ENCODE peak calls at places on chromosomes 12 and 14, in five cellular contexts. One of them, this sample, is unnamed.

GRCh38 chr14:103361868-103362267 is 23.3 kb upstream of the MARK3 start:
- DNase-seq in GM12892: no peak
- DNase-seq in H1: no peak
- DNase-seq in breast epithelium: no peak
- DNase-seq in GM23338: no peak
- DNase-seq in this sample: no peak

GRCh38 chr12:27284751-27285150 is 40.7 kb downstream of the STK38L start:
- DNase-seq in H1: no peak
- DNase-seq in breast epithelium: no peak
- DNase-seq in GM23338: no peak
- DNase-seq in GM12892: no peak
- DNase-seq in this sample: no peak

GRCh38 chr12:124688356-124688992 is 121.1 kb upstream of the NCOR2 start:
- DNase-seq in GM12892: no peak
- DNase-seq in GM23338: no peak
- DNase-seq in H1: no peak
- DNase-seq in breast epithelium: no peak
- DNase-seq in this sample: no peak

GRCh38 chr14:37597538-37598084 is 2.2 kb downstream of the TTC6 start:
- DNase-seq in breast epithelium: no peak
- DNase-seq in GM23338: peak
- DNase-seq in GM12892: no peak
- DNase-seq in H1: peak
- DNase-seq in this sample: no peak

GRCh38 chr14:104226421-104227385 is 88.3 kb downstream of the KIF26A start:
- DNase-seq in H1: peak
- DNase-seq in GM23338: no peak
- DNase-seq in GM12892: no peak
- DNase-seq in breast epithelium: no peak
- DNase-seq in this sample: no peak

GRCh38 chr14:101072531-101072930 is 169.0 kb upstream of the RTL1 start:
- DNase-seq in GM23338: no peak
- DNase-seq in H1: peak
- DNase-seq in GM12892: no peak
- DNase-seq in breast epithelium: peak
- DNase-seq in this sample: no peak

GRCh38 chr14:53338192-53338591 is 185.1 kb upstream of the DDHD1 start:
- DNase-seq in GM23338: no peak
- DNase-seq in GM12892: no peak
- DNase-seq in H1: no peak
- DNase-seq in breast epithelium: no peak
- DNase-seq in this sample: no peak

GRCh38 chr12:65911321-65911720 is 87.0 kb downstream of the HMGA2 start:
- DNase-seq in GM23338: no peak
- DNase-seq in breast epithelium: no peak
- DNase-seq in GM12892: no peak
- DNase-seq in H1: no peak
- DNase-seq in this sample: no peak

GRCh38 chr14:91365552-91365951 is 52.1 kb downstream of the CCDC88C start:
- DNase-seq in H1: no peak
- DNase-seq in GM12892: no peak
- DNase-seq in GM23338: no peak
- DNase-seq in breast epithelium: no peak
- DNase-seq in this sample: no peak

GRCh38 chr14:61395115-61395725 is 73.8 kb downstream of the PRKCH start:
- DNase-seq in H1: no peak
- DNase-seq in breast epithelium: no peak
- DNase-seq in GM12892: no peak
- DNase-seq in GM23338: no peak
- DNase-seq in this sample: no peak

GRCh38 chr12:63086149-63086915 is 64.7 kb downstream of the AVPR1A start:
- DNase-seq in breast epithelium: peak
- DNase-seq in H1: no peak
- DNase-seq in GM23338: no peak
- DNase-seq in GM12892: no peak
- DNase-seq in this sample: no peak
- TF ChIP-seq POLR2AphosphoS5 in breast epithelium: no peak
- TF ChIP-seq POLR2AphosphoS5 in H1: no peak
- TF ChIP-seq POLR2AphosphoS5 in GM23338: no peak
- TF ChIP-seq POLR2AphosphoS5 in GM12892: no peak
- TF ChIP-seq POLR2AphosphoS5 in this sample: no peak

DNA sequence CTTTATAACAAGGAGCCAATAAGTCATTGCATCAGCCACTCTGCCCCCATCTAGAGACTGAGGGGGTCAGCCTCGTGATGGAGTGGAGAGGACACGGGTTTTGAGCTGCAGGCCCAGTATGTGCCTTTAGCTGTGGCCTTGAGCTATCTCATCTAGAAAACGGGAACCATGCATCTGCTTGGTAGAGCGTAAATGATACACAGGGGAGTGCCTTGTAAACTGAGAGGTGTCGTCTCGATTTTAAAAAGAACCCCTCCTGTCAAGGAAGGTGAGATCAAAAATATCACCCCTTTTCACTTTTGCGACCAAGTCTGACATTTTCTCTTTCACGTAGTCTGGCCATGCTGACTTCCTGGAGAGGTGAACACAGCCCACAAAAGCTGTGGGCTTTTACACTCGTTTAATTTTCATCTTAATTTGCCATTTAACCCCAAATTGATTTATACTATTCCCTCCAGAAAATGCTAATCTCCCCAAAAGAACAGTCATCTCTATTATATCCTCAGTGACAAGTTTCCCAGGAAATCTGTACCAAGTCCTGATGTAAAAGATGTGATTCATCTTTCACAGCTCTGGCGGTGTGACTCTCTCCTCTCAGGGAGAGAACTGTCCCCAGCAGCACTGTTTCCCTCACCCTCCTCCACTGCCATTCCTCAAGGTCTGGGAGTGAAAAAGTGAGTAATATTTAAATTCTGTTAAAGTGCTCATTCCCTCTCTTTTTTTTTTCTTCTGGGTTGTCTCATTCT is 30.6 kb downstream of the VCPKMT start:
- DNase-seq in GM12892: no peak
- DNase-seq in GM23338: no peak
- DNase-seq in breast epithelium: no peak
- DNase-seq in H1: no peak
- DNase-seq in this sample: no peak
- TF ChIP-seq POLR2AphosphoS5 in GM12892: no peak
- TF ChIP-seq POLR2AphosphoS5 in GM23338: no peak
- TF ChIP-seq POLR2AphosphoS5 in breast epithelium: no peak
- TF ChIP-seq POLR2AphosphoS5 in H1: no peak
- TF ChIP-seq POLR2AphosphoS5 in this sample: peak

DNA sequence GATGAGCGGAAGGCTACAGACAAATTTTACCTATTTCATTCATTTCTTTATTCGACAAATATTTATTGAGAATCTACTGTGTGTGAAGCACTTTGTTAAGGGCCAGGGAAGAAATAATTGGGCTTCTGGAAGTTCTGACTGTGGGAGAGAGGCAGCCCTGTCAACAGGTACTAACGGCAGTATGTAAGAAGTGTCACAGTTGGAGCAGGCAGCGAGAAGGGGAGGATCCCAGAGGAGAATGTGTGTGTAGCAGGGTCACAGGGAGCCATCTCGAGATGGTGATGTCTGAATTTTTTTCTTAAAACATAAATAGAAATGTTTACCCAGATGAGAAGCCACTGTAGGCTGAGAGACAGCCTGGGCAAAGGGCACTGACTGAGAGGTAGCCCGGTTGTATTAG is 163.3 kb upstream of the SLC38A2 start:
- DNase-seq in GM12892: no peak
- DNase-seq in GM23338: no peak
- DNase-seq in H1: no peak
- DNase-seq in breast epithelium: no peak
- DNase-seq in this sample: no peak
- TF ChIP-seq POLR2AphosphoS5 in GM12892: no peak
- TF ChIP-seq POLR2AphosphoS5 in GM23338: no peak
- TF ChIP-seq POLR2AphosphoS5 in H1: no peak
- TF ChIP-seq POLR2AphosphoS5 in breast epithelium: no peak
- TF ChIP-seq POLR2AphosphoS5 in this sample: no peak

DNA sequence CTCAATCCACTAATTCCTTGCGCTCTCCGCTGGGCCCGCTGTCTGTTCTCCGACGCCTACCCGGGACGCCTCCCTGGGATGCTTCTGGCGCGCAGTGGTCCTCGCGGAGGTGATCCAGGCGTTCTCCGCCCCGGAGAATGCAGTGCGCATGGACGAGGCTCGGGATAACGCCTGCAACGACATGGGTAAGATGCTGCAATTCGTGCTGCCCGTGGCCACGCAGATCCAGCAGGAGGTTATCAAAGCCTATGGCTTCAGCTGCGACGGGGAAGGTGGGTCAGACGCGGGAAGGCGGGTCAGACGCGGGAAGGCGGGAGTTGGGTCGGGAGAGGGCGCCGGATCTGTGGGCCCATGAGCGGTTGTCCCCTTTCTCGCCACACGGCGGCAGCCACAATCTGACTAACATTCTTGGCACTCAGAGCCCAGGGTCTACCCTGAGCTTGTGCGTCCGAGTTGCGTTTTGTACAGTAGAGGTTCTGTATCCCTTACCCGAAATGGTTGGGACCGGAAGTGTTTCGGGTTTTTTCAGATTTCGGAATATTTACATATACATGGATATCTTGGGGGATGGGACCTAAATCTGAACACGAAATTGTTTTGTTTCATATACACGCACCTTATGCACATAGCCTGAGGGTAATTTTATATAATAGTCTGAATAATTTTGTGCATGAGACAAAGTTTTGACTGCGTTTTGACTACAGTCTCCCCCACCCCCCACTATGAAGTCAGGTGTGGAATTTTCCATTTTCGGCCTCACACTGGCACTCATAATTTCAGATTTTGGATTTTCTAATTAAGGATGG is 762 bp downstream of the C12orf57 start:
- DNase-seq in breast epithelium: peak
- DNase-seq in GM23338: peak
- DNase-seq in GM12892: peak
- DNase-seq in H1: no peak
- DNase-seq in this sample: peak
- TF ChIP-seq POLR2AphosphoS5 in breast epithelium: peak
- TF ChIP-seq POLR2AphosphoS5 in GM23338: peak
- TF ChIP-seq POLR2AphosphoS5 in GM12892: no peak
- TF ChIP-seq POLR2AphosphoS5 in H1: peak
- TF ChIP-seq POLR2AphosphoS5 in this sample: no peak

GRCh38 chr12:20524113-20524512 is 155.8 kb downstream of the PDE3A start:
- DNase-seq in H1: no peak
- DNase-seq in GM23338: peak
- DNase-seq in GM12892: no peak
- DNase-seq in breast epithelium: no peak
- DNase-seq in this sample: no peak
- TF ChIP-seq POLR2AphosphoS5 in H1: no peak
- TF ChIP-seq POLR2AphosphoS5 in GM23338: no peak
- TF ChIP-seq POLR2AphosphoS5 in GM12892: no peak
- TF ChIP-seq POLR2AphosphoS5 in breast epithelium: no peak
- TF ChIP-seq POLR2AphosphoS5 in this sample: no peak

GRCh38 chr12:93524386-93525133 is 47.9 kb upstream of the SOCS2 start:
- DNase-seq in breast epithelium: no peak
- DNase-seq in GM12892: no peak
- DNase-seq in GM23338: no peak
- DNase-seq in H1: no peak
- DNase-seq in this sample: no peak
- TF ChIP-seq POLR2AphosphoS5 in breast epithelium: no peak
- TF ChIP-seq POLR2AphosphoS5 in GM12892: no peak
- TF ChIP-seq POLR2AphosphoS5 in GM23338: no peak
- TF ChIP-seq POLR2AphosphoS5 in H1: no peak
- TF ChIP-seq POLR2AphosphoS5 in this sample: no peak

DNA sequence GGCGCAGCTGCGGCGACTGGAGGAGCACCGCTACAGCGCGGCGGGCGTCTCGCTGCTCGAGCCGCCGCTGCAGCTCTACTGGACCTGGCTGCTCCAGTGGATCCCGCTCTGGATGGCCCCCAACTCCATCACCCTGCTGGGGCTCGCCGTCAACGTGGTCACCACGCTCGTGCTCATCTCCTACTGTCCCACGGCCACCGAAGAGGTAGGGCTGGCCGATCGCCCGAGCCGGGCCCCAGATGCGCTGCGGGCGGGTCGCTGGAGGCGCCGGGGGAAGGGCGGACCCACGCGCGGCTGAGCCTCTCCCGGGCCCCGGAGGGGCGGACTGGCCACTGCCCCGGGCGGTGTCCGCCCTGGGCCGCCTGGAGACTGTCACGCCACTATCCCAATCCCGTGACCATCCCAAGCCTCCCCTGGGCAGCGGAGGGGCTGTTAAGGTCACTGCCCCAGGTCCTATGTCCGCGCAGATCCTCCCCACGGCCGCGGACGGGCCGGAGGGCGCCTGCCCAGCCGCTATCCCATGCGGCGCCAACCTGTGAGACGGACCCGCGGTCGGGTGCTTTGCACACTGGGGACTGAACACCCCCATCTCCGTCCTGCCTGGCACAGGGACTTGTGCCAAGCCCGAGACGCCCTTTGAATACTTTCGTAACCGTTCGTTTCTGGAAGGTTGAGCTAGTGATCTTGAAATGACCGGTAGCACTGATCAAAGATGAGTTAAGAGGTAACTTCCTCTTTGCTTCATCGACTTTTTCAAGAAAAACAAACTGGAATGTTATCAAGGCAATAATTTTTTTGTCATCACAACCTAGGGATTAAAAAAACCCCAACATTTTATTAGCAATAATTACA is 716 bp downstream of the CHPT1 start:
- DNase-seq in GM12892: peak
- DNase-seq in breast epithelium: peak
- DNase-seq in GM23338: peak
- DNase-seq in H1: no peak
- DNase-seq in this sample: peak
- TF ChIP-seq POLR2AphosphoS5 in GM12892: no peak
- TF ChIP-seq POLR2AphosphoS5 in breast epithelium: peak
- TF ChIP-seq POLR2AphosphoS5 in GM23338: no peak
- TF ChIP-seq POLR2AphosphoS5 in H1: no peak
- TF ChIP-seq POLR2AphosphoS5 in this sample: no peak